ENCODE peak calls at places on chromosomes 3 and 15, in five cellular contexts. A, F, O, V and S are unnamed samples.

GRCh38 chr3:16789344-16790100 is 95.2 kb upstream of the PLCL2 start:
- DNase-seq in A (no peak), F (no peak), O (no peak), V (no peak), S (no peak)

GRCh38 chr3:66041116-66041515 is 2.4 kb upstream of the MAGI1 start:
- DNase-seq in A (no peak), F (no peak), O (no peak), V (peak), S (no peak)

GRCh38 chr15:38084289-38084688 is 149.8 kb downstream of the TMCO5A start:
- DNase-seq in A (no peak), F (no peak), O (no peak), V (peak), S (no peak)

GRCh38 chr3:196202516-196202970 is 8.7 kb downstream of the ZDHHC19 start:
- DNase-seq in A (peak), F (peak), O (peak), V (peak), S (no peak)

GRCh38 chr15:38508647-38509046 is 54.7 kb downstream of the FAM98B start:
- DNase-seq in A (no peak), F (no peak), O (no peak), V (no peak), S (no peak)

GRCh38 chr3:56369914-56370313 is 98.4 kb downstream of the ERC2 start:
- DNase-seq in A (no peak), F (no peak), O (no peak), V (no peak), S (no peak)

GRCh38 chr15:83653639-83654378 is at the start of gene ADAMTSL3:
- DNase-seq in A (peak), F (no peak), O (no peak), V (peak), S (peak)

GRCh38 chr3:133834621-133835417 is 29.2 kb downstream of the SRPRB start:
- DNase-seq in A (no peak), F (no peak), O (no peak), V (no peak), S (no peak)

GRCh38 chr3:125374501-125374995 is 577 bp downstream of the ZNF148 start:
- DNase-seq in A (peak), F (peak), O (peak), V (peak), S (peak)

GRCh38 chr3:124965413-124965812 is 30.9 kb upstream of the MUC13 start:
- DNase-seq in A (no peak), F (no peak), O (no peak), V (no peak), S (no peak)

GRCh38 chr3:113649169-113649833 is 47.1 kb downstream of the USF3 start:
- DNase-seq in A (no peak), F (no peak), O (no peak), V (no peak), S (no peak)

GRCh38 chr3:146222204-146223046 is 28.5 kb downstream of the PLSCR4 start:
- DNase-seq in A (no peak), F (peak), O (no peak), V (peak), S (no peak)

GRCh38 chr15:77869021-77869895 is 208.3 kb downstream of the TBC1D2B start:
- DNase-seq in A (no peak), F (no peak), O (no peak), V (peak), S (no peak)

GRCh38 chr15:77870195-77871065 is 207.1 kb downstream of the TBC1D2B start:
- DNase-seq in A (peak), F (peak), O (peak), V (peak), S (peak)

GRCh38 chr15:77874071-77874470 is 203.4 kb downstream of the TBC1D2B start:
- DNase-seq in A (no peak), F (no peak), O (no peak), V (no peak), S (no peak)

GRCh38 chr15:77867266-77868047 is 210.1 kb downstream of the TBC1D2B start:
- DNase-seq in A (no peak), F (no peak), O (no peak), V (no peak), S (no peak)

DNA sequence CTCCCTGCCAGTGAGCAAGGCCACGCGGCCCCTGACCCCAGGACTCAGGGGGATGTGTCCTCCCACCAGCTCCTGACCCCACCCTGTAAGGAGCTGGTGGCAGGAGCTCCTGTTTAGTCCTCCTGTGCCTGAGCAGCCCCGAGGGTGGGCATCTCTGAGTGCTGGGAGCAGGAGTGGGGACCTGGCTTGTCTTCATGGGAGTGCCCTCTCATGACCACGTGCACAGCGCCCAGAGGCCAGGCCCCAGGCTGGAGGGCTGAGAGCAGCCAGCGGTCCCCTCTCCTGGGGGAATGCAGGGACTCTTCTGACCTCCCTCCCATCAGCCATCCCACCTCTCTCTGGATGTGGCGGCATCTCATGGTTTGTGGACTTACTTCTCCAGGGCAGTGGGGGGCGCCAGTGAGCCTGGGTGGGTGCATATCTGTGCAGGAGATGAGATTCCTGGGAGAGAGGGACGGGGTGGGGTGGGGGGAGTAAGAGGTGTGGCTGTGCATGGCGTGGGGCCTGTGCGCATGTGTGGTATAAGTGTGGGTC is 205.6 kb downstream of the TBC1D2B start:
- DNase-seq in A (no peak), F (no peak), O (no peak), V (no peak), S (no peak)
- TF ChIP-seq CTCF in A (no peak), F (no peak), O (no peak), V (peak), S (no peak)

DNA sequence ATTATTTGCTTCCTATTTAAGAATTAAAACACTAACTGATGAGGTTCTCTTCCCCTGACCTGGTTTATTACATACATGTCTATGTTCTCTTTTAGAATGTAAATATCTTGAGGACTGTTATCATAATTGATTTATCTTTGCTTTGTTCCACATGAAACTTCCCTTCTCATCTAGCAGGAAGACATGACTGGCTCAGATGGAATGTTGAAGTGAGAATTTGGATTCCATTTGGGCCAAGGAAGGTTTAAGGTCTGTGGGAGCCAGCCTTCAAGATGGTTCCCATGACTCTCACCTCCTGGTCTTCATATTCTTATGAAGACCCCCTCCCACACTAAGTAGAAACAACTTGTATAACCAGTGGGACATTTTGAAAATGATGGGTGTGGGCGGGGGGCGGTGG is 222.2 kb upstream of the GADL1 start:
- DNase-seq in A (no peak), F (no peak), O (no peak), V (peak), S (no peak)
- H3K4me3 ChIP-seq in A (no peak), F (no peak), O (no peak), V (no peak), S (no peak)

GRCh38 chr3:41318520-41318919 is 119.2 kb downstream of the CTNNB1 start:
- DNase-seq in A (no peak), F (peak), O (no peak), V (no peak), S (no peak)

GRCh38 chr3:41320953-41321641 is 121.8 kb downstream of the CTNNB1 start:
- DNase-seq in A (no peak), F (no peak), O (no peak), V (no peak), S (no peak)

GRCh38 chr3:41323860-41324259 is 124.6 kb downstream of the CTNNB1 start:
- DNase-seq in A (no peak), F (no peak), O (no peak), V (no peak), S (no peak)

GRCh38 chr3:41323455-41323854 is 124.2 kb downstream of the CTNNB1 start:
- DNase-seq in A (no peak), F (no peak), O (no peak), V (no peak), S (no peak)

DNA sequence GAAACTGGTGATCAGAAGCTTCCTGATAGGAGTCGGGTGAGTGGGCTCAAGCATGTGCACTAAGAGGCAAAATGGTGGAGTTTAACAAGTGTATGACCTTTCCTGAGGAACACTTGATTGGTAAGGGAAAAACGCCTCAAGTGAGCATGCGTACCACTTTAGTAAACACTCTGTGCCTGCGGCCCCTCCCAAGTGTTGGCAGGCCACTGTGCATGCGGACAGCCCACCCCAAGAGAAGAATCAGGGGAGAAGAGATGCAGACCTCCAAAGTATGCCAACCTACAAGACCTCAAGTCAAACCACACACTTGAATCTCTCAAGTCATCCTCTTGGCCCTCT is 122.3 kb downstream of the CTNNB1 start:
- DNase-seq in A (no peak), F (no peak), O (no peak), V (no peak), S (no peak)
- TF ChIP-seq CTCF in A (no peak), F (no peak), O (no peak), V (no peak), S (no peak)

DNA sequence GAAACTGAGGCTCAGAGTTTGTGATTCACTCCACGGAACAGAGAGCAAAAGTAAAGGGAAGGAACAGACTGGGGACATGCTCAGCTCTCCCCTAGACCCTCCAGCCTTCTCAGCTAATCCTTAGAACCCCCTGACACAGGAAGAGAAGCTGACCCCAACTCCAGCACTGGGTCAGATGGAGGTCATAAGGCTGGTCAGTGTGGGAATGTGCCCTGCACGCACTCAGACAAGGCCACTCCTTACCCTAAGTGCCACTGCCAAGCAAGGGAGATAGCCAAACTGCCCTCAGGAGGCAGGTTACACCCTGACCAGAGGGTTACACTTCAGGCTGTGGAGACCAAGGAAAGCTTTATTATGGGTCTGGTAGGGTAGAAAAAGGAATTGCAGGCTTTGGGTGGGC is 1.2 kb downstream of the RPL29 start:
- DNase-seq in A (no peak), F (no peak), O (no peak), V (no peak), S (no peak)
- H3K4me3 ChIP-seq in A (peak), F (peak), O (peak), V (peak), S (peak)

GRCh38 chr3:45537596-45537959 is 57.0 kb upstream of the LIMD1 start:
- DNase-seq in A (no peak), F (no peak), O (no peak), V (no peak), S (no peak)
- TF ChIP-seq CTCF in A (no peak), F (no peak), O (no peak), V (no peak), S (no peak)

GRCh38 chr3:84128024-84128423 is 830.8 kb upstream of the CADM2 start:
- DNase-seq in A (no peak), F (no peak), O (no peak), V (no peak), S (no peak)

GRCh38 chr3:84125760-84126159 is 833.0 kb upstream of the CADM2 start:
- DNase-seq in A (no peak), F (no peak), O (no peak), V (no peak), S (no peak)

GRCh38 chr3:84125201-84125721 is 833.5 kb upstream of the CADM2 start:
- DNase-seq in A (no peak), F (no peak), O (no peak), V (no peak), S (no peak)

GRCh38 chr3:84126160-84126559 is 832.6 kb upstream of the CADM2 start:
- DNase-seq in A (no peak), F (no peak), O (no peak), V (no peak), S (no peak)
- H3K4me3 ChIP-seq in A (no peak), F (no peak), O (no peak), V (no peak), S (no peak)